ENCODE peak calls at places on chromosomes 16 and 17, in eight cellular contexts. N is heart right ventricle; D is IMR-90; C is cardiac muscle cell; G is aorta; H is prostate gland; I is CD4-positive, CD25-positive, alpha-beta regulatory T cell; R is gastrocnemius medialis. J is an unnamed sample. For H3K36me3, the result is how much of the 10 kb centered on the place peaks cover.

GRCh38 chr17:954431-955164 is 25.0 kb downstream of the NXN start:
- DNase-seq in N (no peak), D (peak), C (peak), G (no peak), H (no peak), I (no peak), R (no peak), J (no peak)

GRCh38 chr16:85395913-85396878 is 216.9 kb upstream of the GSE1 start:
- DNase-seq in N (no peak), D (peak), C (peak), G (peak), H (peak), I (no peak), R (no peak), J (peak)

GRCh38 chr17:34706029-34706428 is 126.6 kb downstream of the TMEM132E start:
- DNase-seq in N (no peak), D (peak), C (peak), G (no peak), H (no peak), I (no peak), R (no peak), J (no peak)

GRCh38 chr17:38533241-38533640 is 72.5 kb downstream of the SRCIN1 start:
- DNase-seq in N (no peak), D (no peak), C (no peak), G (no peak), H (no peak), I (no peak), R (no peak), J (no peak)

GRCh38 chr17:77280304-77280910 is 139.6 kb downstream of the SEC14L1 start:
- DNase-seq in N (no peak), D (peak), C (peak), G (no peak), H (no peak), I (no peak), R (no peak), J (no peak)

GRCh38 chr16:81500833-81501521 is 56.4 kb downstream of the CMIP start:
- DNase-seq in N (no peak), D (peak), C (peak), G (no peak), H (peak), I (no peak), R (no peak), J (peak)

GRCh38 chr17:72602517-72603345 is 481.9 kb downstream of the SOX9 start:
- DNase-seq in N (no peak), D (peak), C (peak), G (no peak), H (no peak), I (no peak), R (no peak), J (no peak)

GRCh38 chr17:47694018-47694817 is at the start of gene TBKBP1:
- DNase-seq in N (peak), D (peak), C (peak), G (peak), H (no peak), I (peak), R (no peak), J (no peak)

GRCh38 chr16:3509470-3509928 is 8.7 kb downstream of the CLUAP1 start:
- DNase-seq in N (no peak), D (no peak), C (no peak), G (no peak), H (no peak), I (peak), R (no peak), J (peak)

GRCh38 chr16:85228463-85228862 is 116.2 kb upstream of the CIBAR2 start:
- DNase-seq in N (no peak), D (no peak), C (no peak), G (no peak), H (no peak), I (no peak), R (no peak), J (no peak)

GRCh38 chr16:4316103-4316731 is 350 bp downstream of the GLIS2 start:
- DNase-seq in N (no peak), D (no peak), C (peak), G (peak), H (no peak), I (no peak), R (no peak), J (no peak)

GRCh38 chr17:11285946-11286345 is 44.9 kb downstream of the SHISA6 start:
- DNase-seq in N (no peak), D (no peak), C (no peak), G (no peak), H (no peak), I (no peak), R (no peak), J (no peak)

GRCh38 chr17:80446645-80447405 is 29.6 kb downstream of the NPTX1 start:
- DNase-seq in N (no peak), D (peak), C (no peak), G (no peak), H (no peak), I (no peak), R (no peak), J (no peak)

GRCh38 chr16:71900336-71900735 is 5.0 kb downstream of the IST1 start:
- DNase-seq in N (no peak), D (no peak), C (peak), G (no peak), H (no peak), I (no peak), R (no peak), J (no peak)

GRCh38 chr17:33152793-33153192 is 140.3 kb downstream of the ASIC2 start:
- DNase-seq in N (no peak), D (no peak), C (no peak), G (no peak), H (no peak), I (no peak), R (no peak), J (no peak)

GRCh38 chr16:12390074-12390473 is 413.5 kb downstream of the SNX29 start:
- DNase-seq in N (no peak), D (peak), C (no peak), G (no peak), H (no peak), I (no peak), R (no peak), J (no peak)

GRCh38 chr17:17076066-17076465 is 33.8 kb downstream of the MPRIP start:
- DNase-seq in N (no peak), D (no peak), C (no peak), G (no peak), H (no peak), I (no peak), R (no peak), J (no peak)

GRCh38 chr17:82940226-82941020 is 100.6 kb upstream of the ZNF750 start:
- DNase-seq in N (no peak), D (no peak), C (no peak), G (no peak), H (no peak), I (no peak), R (no peak), J (no peak)

GRCh38 chr16:16096161-16096857 is 127.0 kb downstream of the ABCC6 start:
- DNase-seq in N (no peak), D (peak), C (peak), G (peak), H (peak), I (no peak), R (no peak), J (peak)

GRCh38 chr17:7707446-7707845 is 2.4 kb downstream of the EFNB3 start:
- DNase-seq in N (no peak), D (no peak), C (no peak), G (peak), H (no peak), I (no peak), R (no peak), J (no peak)

GRCh38 chr17:46832945-46833839 is 14.7 kb upstream of the WNT3 start:
- DNase-seq in N (peak), D (peak), C (peak), G (no peak), H (peak), I (no peak), R (no peak), J (no peak)

GRCh38 chr17:43949777-43950176 is 4.0 kb downstream of the PYY start:
- DNase-seq in N (no peak), D (no peak), C (peak), G (no peak), H (no peak), I (no peak), R (no peak), J (no peak)

GRCh38 chr17:8994319-8994718 is 27.0 kb upstream of the NTN1 start:
- DNase-seq in N (peak), D (peak), C (peak), G (peak), H (no peak), I (no peak), R (no peak), J (peak)

GRCh38 chr16:78365376-78365775 is 265.9 kb downstream of the WWOX start:
- DNase-seq in N (no peak), D (no peak), C (no peak), G (no peak), H (no peak), I (no peak), R (no peak), J (no peak)

GRCh38 chr17:6444573-6445335 is 499 bp downstream of the PIMREG start:
- DNase-seq in N (no peak), D (no peak), C (no peak), G (no peak), H (no peak), I (no peak), R (no peak), J (no peak)

GRCh38 chr17:77571141-77571540 is 387.4 kb upstream of the TNRC6C start:
- DNase-seq in N (no peak), D (no peak), C (no peak), G (no peak), H (no peak), I (no peak), R (no peak), J (no peak)

GRCh38 chr16:47712276-47713224 is 251.4 kb downstream of the PHKB start:
- DNase-seq in N (no peak), D (no peak), C (no peak), G (no peak), H (no peak), I (no peak), R (no peak), J (no peak)

GRCh38 chr17:27782791-27783206 is 17.5 kb downstream of the NOS2 start:
- DNase-seq in N (peak), D (no peak), C (no peak), G (peak), H (no peak), I (no peak), R (no peak), J (no peak)

GRCh38 chr17:41042953-41043352 is 1.7 kb upstream of the KRTAP1-1 start:
- DNase-seq in N (no peak), D (no peak), C (no peak), G (no peak), H (no peak), I (no peak), R (no peak), J (no peak)

GRCh38 chr17:81960130-81960958 is 643 bp downstream of the NOTUM start:
- DNase-seq in N (no peak), D (no peak), C (no peak), G (no peak), H (no peak), I (no peak), R (no peak), J (no peak)

GRCh38 chr16:70683146-70683944 is 2.5 kb downstream of the MTSS2 start:
- DNase-seq in N (no peak), D (no peak), C (no peak), G (peak), H (no peak), I (no peak), R (no peak), J (no peak)

GRCh38 chr17:49730078-49730786 is 22.5 kb upstream of the SLC35B1 start:
- DNase-seq in N (peak), D (peak), C (peak), G (peak), H (no peak), I (no peak), R (peak), J (peak)

GRCh38 chr17:59893617-59894100 is 738 bp downstream of the RPS6KB1 start:
- DNase-seq in N (no peak), D (peak), C (peak), G (no peak), H (no peak), I (no peak), R (peak), J (no peak)

GRCh38 chr16:57663436-57663835 is 4.7 kb upstream of the ADGRG3 start:
- DNase-seq in N (no peak), D (no peak), C (no peak), G (no peak), H (no peak), I (no peak), R (no peak), J (no peak)

GRCh38 chr16:84324439-84325262 is 30.0 kb downstream of the WFDC1 start:
- DNase-seq in N (no peak), D (peak), C (no peak), G (no peak), H (no peak), I (no peak), R (no peak), J (no peak)

GRCh38 chr17:69084911-69085310 is 24.2 kb upstream of the ABCA9 start:
- DNase-seq in N (no peak), D (no peak), C (no peak), G (no peak), H (no peak), I (no peak), R (no peak), J (no peak)

GRCh38 chr17:30793282-30793977 is 31.1 kb downstream of the CRLF3 start:
- DNase-seq in N (no peak), D (no peak), C (no peak), G (no peak), H (no peak), I (no peak), R (no peak), J (no peak)

GRCh38 chr17:30790279-30790678 is 34.2 kb downstream of the CRLF3 start:
- DNase-seq in N (no peak), D (no peak), C (no peak), G (no peak), H (no peak), I (no peak), R (no peak), J (no peak)

DNA sequence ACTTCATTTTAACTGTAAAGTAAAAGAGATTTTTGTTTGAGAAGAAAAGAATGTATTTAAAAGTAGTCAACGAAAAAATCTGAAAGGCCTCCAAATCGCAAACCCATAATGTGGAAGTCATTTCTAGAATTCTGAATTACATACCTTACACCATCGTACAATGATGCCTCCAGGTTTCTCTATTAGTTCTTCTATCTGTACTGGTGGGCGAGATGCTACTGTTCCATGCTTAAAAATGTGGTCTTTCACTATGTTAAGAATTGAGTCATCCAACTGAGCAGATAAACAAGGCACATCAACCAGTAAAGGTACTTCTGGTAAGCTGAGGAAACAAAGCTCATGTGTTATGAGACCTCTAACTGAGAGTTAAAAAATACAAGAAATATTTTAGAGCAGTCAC is 28.5 kb downstream of the CRLF3 start:
- DNase-seq in N (no peak), D (peak), C (no peak), G (no peak), H (no peak), I (no peak), R (no peak), J (no peak)
- H3K36me3 ChIP-seq in N (under half), D (under half), C (under half), G (under half), H (under half), I (half or more), R (under half), J (under half)

GRCh38 chr16:88131966-88132365 is 180.7 kb downstream of the BANP start:
- DNase-seq in N (no peak), D (no peak), C (no peak), G (no peak), H (no peak), I (no peak), R (no peak), J (no peak)
- H3K36me3 ChIP-seq in N (under half), D (under half), C (under half), G (under half), H (under half), I (under half), R (under half), J (under half)

GRCh38 chr16:67648088-67648763 is 3.3 kb downstream of the CARMIL2 start:
- DNase-seq in N (no peak), D (no peak), C (no peak), G (no peak), H (no peak), I (no peak), R (no peak), J (no peak)

GRCh38 chr16:67647111-67647651 is 2.2 kb downstream of the CARMIL2 start:
- DNase-seq in N (no peak), D (no peak), C (no peak), G (no peak), H (no peak), I (no peak), R (no peak), J (no peak)

GRCh38 chr16:67648764-67649407 is 3.9 kb downstream of the CARMIL2 start:
- DNase-seq in N (no peak), D (no peak), C (no peak), G (no peak), H (no peak), I (no peak), R (no peak), J (no peak)

GRCh38 chr16:67649494-67649931 is 4.6 kb downstream of the CARMIL2 start:
- DNase-seq in N (no peak), D (no peak), C (peak), G (no peak), H (no peak), I (no peak), R (no peak), J (no peak)

DNA sequence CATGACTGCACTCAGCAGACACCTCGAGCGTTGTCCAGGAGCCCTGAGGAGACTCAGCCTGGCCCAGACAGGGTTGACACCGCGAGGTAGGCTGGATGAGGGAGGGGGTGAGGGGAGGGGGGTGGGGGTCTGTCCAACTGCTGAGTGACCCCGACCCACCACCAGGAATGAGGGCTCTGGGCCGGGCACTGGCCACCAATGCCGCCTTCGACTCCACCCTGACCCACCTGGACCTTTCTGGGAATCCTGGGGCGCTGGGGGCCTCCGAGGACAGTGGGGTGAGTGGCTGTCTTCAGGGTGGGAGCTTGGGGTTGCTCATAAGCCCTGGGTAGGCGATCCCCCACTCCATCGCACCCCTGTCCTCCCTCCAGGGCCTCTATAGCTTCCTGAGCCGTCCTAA is 2.7 kb downstream of the CARMIL2 start:
- DNase-seq in N (no peak), D (no peak), C (no peak), G (no peak), H (no peak), I (no peak), R (no peak), J (no peak)
- H3K36me3 ChIP-seq in N (under half), D (under half), C (under half), G (under half), H (under half), I (under half), R (under half), J (under half)

GRCh38 chr16:23537390-23537789 is 19.8 kb downstream of the EARS2 start:
- DNase-seq in N (no peak), D (no peak), C (no peak), G (no peak), H (no peak), I (no peak), R (no peak), J (no peak)

GRCh38 chr16:23535901-23536300 is 21.2 kb downstream of the EARS2 start:
- DNase-seq in N (no peak), D (peak), C (no peak), G (peak), H (no peak), I (no peak), R (no peak), J (no peak)

GRCh38 chr16:23534868-23535860 is 22.0 kb downstream of the EARS2 start:
- DNase-seq in N (no peak), D (peak), C (no peak), G (no peak), H (no peak), I (no peak), R (no peak), J (no peak)

GRCh38 chr16:23539984-23540816 is 16.9 kb downstream of the EARS2 start:
- DNase-seq in N (no peak), D (no peak), C (no peak), G (no peak), H (peak), I (no peak), R (no peak), J (no peak)

GRCh38 chr16:23538919-23539278 is 18.3 kb downstream of the EARS2 start:
- DNase-seq in N (no peak), D (no peak), C (no peak), G (no peak), H (no peak), I (no peak), R (no peak), J (no peak)
- H3K36me3 ChIP-seq in N (under half), D (under half), C (under half), G (under half), H (under half), I (under half), R (half or more), J (under half)

DNA sequence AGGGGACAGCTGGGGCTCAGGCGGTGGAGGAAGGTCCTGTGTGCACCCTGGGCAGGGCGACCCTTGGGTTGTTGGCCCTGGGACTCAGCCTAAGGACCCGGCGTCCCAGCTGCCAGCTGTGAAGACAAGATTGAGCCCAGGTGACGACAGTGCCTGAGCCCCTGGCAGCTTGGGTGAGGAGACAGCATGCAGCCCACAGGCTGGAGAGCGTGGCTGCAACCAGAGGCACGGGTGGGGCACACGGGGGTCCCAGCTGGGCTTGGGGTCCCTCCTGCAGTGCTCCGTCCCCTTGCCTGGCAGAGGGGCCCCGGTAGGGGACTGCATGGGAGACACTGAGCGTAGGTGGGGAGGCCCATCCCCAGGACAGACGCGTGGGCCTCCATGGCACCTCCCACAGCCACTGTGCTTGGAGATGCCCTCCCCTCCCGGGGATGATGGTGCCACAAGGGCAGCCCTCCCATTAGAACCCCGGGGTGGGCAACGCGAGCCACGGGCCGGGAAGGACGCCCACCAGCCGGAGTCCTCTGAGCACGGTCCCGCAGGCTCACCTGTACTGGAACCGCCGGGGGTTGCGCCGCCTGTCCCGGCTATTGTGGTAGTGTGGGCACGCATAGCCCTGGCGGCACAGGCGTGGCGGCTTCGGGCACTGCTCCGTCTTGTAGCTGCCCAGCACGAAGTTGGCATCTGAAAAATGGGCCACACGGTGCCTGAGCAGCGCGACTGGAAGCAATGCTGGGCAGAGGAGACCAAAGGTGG is 15.5 kb downstream of the UNKL start:
- DNase-seq in N (no peak), D (no peak), C (no peak), G (no peak), H (no peak), I (no peak), R (no peak), J (no peak)
- H3K36me3 ChIP-seq in N (under half), D (under half), C (under half), G (under half), H (under half), I (half or more), R (under half), J (under half)